ENCODE peak calls at places on chromosomes 3 and 15, in eight cellular contexts. P, E, B, L, H, R, J and D are unnamed samples.

GRCh38 chr3:33901862-33902563 is 103.6 kb downstream of the PDCD6IP start:
- DNase-seq in P (no peak), E (no peak), B (no peak), L (no peak), H (no peak), R (no peak), J (no peak), D (no peak)

GRCh38 chr3:151316267-151316991 is at the start of gene GPR87:
- DNase-seq in P (no peak), E (no peak), B (no peak), L (no peak), H (no peak), R (no peak), J (no peak), D (no peak)

GRCh38 chr15:85430406-85431204 is 50.2 kb downstream of the AKAP13 start:
- DNase-seq in P (no peak), E (no peak), B (no peak), L (no peak), H (no peak), R (no peak), J (no peak), D (no peak)

GRCh38 chr3:40719660-40720287 is 195.0 kb downstream of the ZNF621 start:
- DNase-seq in P (no peak), E (no peak), B (no peak), L (no peak), H (no peak), R (no peak), J (no peak), D (peak)

GRCh38 chr15:37995461-37996347 is 61.3 kb downstream of the TMCO5A start:
- DNase-seq in P (no peak), E (no peak), B (no peak), L (no peak), H (peak), R (no peak), J (peak), D (peak)

GRCh38 chr15:65952425-65953053 is 83.2 kb downstream of the RAB11A start:
- DNase-seq in P (no peak), E (no peak), B (no peak), L (no peak), H (peak), R (no peak), J (peak), D (no peak)

GRCh38 chr3:126135056-126135397 is 45.4 kb downstream of the ALDH1L1 start:
- DNase-seq in P (peak), E (no peak), B (no peak), L (no peak), H (no peak), R (no peak), J (no peak), D (no peak)

GRCh38 chr15:38211249-38211648 is 41.4 kb upstream of the SPRED1 start:
- DNase-seq in P (no peak), E (no peak), B (no peak), L (no peak), H (no peak), R (no peak), J (no peak), D (no peak)

GRCh38 chr3:100006570-100007271 is 107.6 kb downstream of the FILIP1L start:
- DNase-seq in P (no peak), E (no peak), B (peak), L (no peak), H (no peak), R (no peak), J (peak), D (no peak)

GRCh38 chr3:175606650-175607318 is 747.6 kb downstream of the NAALADL2 start:
- DNase-seq in P (no peak), E (no peak), B (no peak), L (no peak), H (no peak), R (no peak), J (no peak), D (no peak)

GRCh38 chr3:152302521-152303021 is 33.8 kb downstream of the MBNL1 start:
- DNase-seq in P (no peak), E (no peak), B (peak), L (no peak), H (no peak), R (no peak), J (peak), D (no peak)

GRCh38 chr15:78206326-78207109 is 27.8 kb downstream of the ACSBG1 start:
- DNase-seq in P (peak), E (peak), B (no peak), L (no peak), H (peak), R (no peak), J (peak), D (no peak)

GRCh38 chr15:59168536-59168935 is 38.1 kb upstream of the LDHAL6B start:
- DNase-seq in P (no peak), E (no peak), B (no peak), L (no peak), H (no peak), R (no peak), J (no peak), D (no peak)

GRCh38 chr3:171055336-171056178 is 29.0 kb upstream of the SLC2A2 start:
- DNase-seq in P (no peak), E (no peak), B (no peak), L (no peak), H (no peak), R (no peak), J (peak), D (no peak)

GRCh38 chr3:136186330-136186729 is 9.8 kb downstream of the MSL2 start:
- DNase-seq in P (peak), E (peak), B (no peak), L (no peak), H (no peak), R (peak), J (no peak), D (no peak)

GRCh38 chr15:73575636-73576247 is 57.4 kb downstream of the NPTN start:
- DNase-seq in P (no peak), E (no peak), B (no peak), L (no peak), H (no peak), R (no peak), J (no peak), D (no peak)

GRCh38 chr3:82198009-82198408 is 436.6 kb upstream of the GBE1 start:
- DNase-seq in P (no peak), E (no peak), B (no peak), L (no peak), H (no peak), R (no peak), J (no peak), D (no peak)